ENCODE peak calls at places on chromosome 20, in seven cellular contexts. L is GM12864, F is H9, B is keratinocyte, I is PC-3, V is GM23338, T is progenitor cell of endocrine pancreas. R is an unnamed sample.

GRCh38 chr20:41329435-41330342 is 10.9 kb upstream of the LPIN3 start:
- DNase-seq in I (peak), B (peak), T (no peak), L (peak), F (no peak), V (no peak), R (no peak)

GRCh38 chr20:53040678-53041674 is 68.8 kb downstream of the TSHZ2 start:
- DNase-seq in B (no peak), V (no peak), T (no peak), L (no peak), F (no peak), I (no peak), R (no peak)

GRCh38 chr20:57392130-57392445 is 892 bp downstream of the RBM38 start:
- DNase-seq in T (no peak), B (no peak), L (no peak), F (no peak), I (no peak), V (no peak), R (no peak)

GRCh38 chr20:1423625-1424106 is 30.8 kb upstream of the FKBP1A start:
- DNase-seq in B (no peak), I (peak), V (peak), L (no peak), T (peak), F (peak), R (no peak)

GRCh38 chr20:58818585-58819285 is 32.0 kb downstream of the GNAS-AS1 start:
- DNase-seq in F (no peak), V (no peak), L (no peak), I (peak), B (peak), T (no peak), R (no peak)

GRCh38 chr20:44643596-44644383 is 7.7 kb downstream of the ADA start:
- DNase-seq in V (peak), F (peak), I (peak), L (no peak), T (no peak), B (peak), R (no peak)

GRCh38 chr20:20360464-20360863 is 7.4 kb upstream of the INSM1 start:
- DNase-seq in V (peak), T (peak), B (peak), L (peak), F (peak), I (peak), R (no peak)

GRCh38 chr20:914727-915498 is 1.2 kb downstream of the ANGPT4 start:
- DNase-seq in B (no peak), T (no peak), I (peak), L (no peak), V (no peak), F (no peak), R (no peak)

GRCh38 chr20:53664121-53664520 is 70.5 kb upstream of the ZNF217 start:
- DNase-seq in V (no peak), B (no peak), L (no peak), T (no peak), F (no peak), I (no peak), R (no peak)

GRCh38 chr20:21693322-21693721 is 12.1 kb upstream of the PAX1 start:
- DNase-seq in V (peak), B (no peak), F (peak), L (no peak), T (no peak), I (no peak), R (no peak)

GRCh38 chr20:63848003-63848911 is 13.0 kb upstream of the ABHD16B start:
- DNase-seq in T (no peak), F (peak), I (no peak), L (no peak), B (no peak), V (no peak), R (no peak)

GRCh38 chr20:62365814-62366369 is 1.2 kb downstream of the LAMA5 start:
- DNase-seq in I (peak), T (no peak), V (peak), B (no peak), F (peak), L (no peak), R (no peak)

GRCh38 chr20:57265649-57266250 is 691 bp downstream of the BMP7 start:
- DNase-seq in V (peak), B (no peak), T (peak), I (no peak), L (no peak), F (peak), R (no peak)

GRCh38 chr20:57461726-57462125 is 63.2 kb downstream of the CTCFL start:
- DNase-seq in T (no peak), V (no peak), B (no peak), I (no peak), F (no peak), L (no peak), R (no peak)

DNA sequence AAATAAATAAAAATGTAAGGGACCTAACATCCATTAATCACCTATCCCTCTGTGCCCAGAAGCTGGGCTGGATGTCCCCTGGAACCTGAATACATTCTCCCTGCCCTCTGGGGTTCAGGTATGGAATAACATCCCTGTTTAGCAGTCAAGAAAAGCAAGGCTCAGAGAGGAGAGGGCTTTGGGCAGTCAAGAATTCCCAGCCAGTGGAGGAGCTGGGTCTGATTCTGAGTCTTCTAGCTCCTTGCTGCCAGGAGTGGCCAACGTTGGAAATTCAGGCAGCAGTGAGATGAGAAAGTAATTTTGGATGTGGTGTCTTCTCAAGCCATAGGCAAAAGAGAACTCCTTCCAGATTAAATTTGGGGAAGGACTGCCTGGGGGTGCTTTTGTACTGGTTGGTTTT is 42.6 kb upstream of the ZNFX1 start:
- DNase-seq in V (peak), L (no peak), I (peak), B (no peak), F (peak), T (no peak), R (no peak)
- TF ChIP-seq CTCF in V (peak), L (peak), I (peak), B (peak), F (peak), T (peak), R (no peak)

DNA sequence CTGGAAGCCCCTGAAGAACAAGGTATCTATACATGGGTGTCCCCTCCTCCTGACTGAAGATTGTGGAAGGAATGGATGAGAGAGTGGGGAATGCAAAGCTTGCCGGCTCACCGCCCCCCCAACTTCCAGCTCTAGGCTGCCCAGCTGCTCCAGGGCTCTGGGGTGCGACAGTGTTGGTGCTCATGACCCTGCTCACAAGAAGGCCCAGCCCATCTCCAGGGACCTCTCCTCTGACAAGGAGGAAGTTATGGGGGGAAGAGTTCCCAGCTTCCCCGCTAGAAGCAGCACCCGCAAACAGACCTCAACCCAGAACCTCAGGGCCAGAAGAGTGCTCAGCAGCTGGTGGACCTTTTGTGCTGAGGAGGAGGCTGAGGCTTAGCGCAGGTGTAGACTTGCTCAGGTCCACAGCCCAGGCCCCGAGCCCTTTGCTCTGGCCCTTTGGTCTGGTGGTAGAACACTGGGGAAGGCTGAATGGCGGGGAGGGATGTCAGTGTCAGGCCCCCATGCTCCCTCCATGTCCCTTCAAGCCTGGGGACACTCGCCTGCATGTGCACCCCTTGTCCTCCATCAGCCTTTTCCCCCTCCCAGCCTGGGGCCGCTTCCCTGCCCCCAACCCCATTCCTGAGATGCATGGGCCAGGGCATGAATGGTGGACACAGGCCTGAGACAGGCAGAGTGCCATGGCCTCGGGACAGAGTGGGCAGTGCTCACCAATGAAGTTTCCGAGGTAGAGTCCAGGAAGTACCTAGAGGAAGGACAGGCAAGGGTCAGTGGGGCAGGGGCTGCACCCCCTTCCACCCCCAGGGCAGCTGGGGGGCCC is 1.3 kb downstream of the DUSP15 start:
- DNase-seq in V (no peak), T (no peak), I (no peak), F (no peak), L (no peak), B (no peak), R (no peak)
- TF ChIP-seq CTCF in V (no peak), T (no peak), I (no peak), F (no peak), L (no peak), B (no peak), R (no peak)

GRCh38 chr20:25985597-25985996 is 288.9 kb upstream of the ZNF337 start:
- DNase-seq in T (no peak), F (no peak), V (no peak), I (no peak), B (no peak), L (no peak), R (no peak)

GRCh38 chr20:25991051-25991755 is 294.6 kb upstream of the ZNF337 start:
- DNase-seq in F (no peak), B (no peak), T (no peak), I (no peak), L (no peak), V (no peak), R (no peak)

GRCh38 chr20:25984933-25985332 is 288.3 kb upstream of the ZNF337 start:
- DNase-seq in B (no peak), I (no peak), V (no peak), F (no peak), T (no peak), L (no peak), R (no peak)

GRCh38 chr20:25989196-25989595 is 292.5 kb upstream of the ZNF337 start:
- DNase-seq in F (no peak), V (no peak), B (no peak), I (no peak), L (no peak), T (no peak), R (no peak)

DNA sequence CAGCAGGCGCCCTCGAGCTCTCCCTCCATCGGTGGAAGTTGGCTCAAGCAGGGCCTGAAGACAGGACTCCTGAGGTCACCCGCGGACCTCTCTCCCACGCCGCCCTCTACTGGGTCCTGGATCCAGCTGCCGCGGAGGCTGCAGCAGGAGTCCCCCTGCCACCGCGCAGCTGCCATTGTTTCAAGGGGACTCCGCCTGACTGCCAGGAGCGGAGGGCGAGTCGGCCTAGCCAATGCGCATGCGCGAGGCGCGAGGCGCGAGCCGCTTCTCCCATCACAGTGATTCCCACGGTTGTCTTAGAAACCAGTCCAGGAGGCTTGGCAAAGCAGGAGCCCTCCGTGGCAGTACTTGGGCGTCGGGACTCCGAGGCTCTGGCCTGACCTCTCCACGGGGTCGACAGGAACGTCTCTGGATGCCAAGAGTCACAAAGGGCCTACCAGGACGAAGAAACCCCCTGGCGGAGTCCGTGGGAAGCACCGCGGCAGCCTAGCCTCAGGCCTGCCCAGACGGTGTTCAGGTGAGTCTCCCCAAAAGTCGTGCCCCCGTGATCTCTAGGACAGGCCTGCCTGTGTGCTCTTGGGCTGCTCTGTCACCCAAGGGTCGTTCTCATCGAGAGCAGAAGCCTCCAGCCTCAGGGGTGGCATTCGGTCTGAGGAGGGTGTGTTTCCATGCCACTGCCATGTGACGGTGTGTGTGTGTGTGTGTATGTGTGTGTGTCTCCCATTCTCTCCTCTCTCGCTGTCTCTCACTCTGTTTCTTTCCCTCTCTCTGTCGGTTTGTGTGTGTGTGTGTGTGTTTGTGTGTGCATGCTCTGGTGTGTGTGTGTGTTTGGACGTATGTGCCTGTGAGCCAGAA is 290.6 kb upstream of the ZNF337 start:
- DNase-seq in V (peak), I (no peak), F (peak), B (no peak), T (peak), L (no peak), R (no peak)
- TF ChIP-seq CTCF in V (peak), I (no peak), F (peak), B (peak), T (no peak), L (peak), R (no peak)

GRCh38 chr20:35326732-35327073 is 34.5 kb upstream of the FAM83C start:
- DNase-seq in V (no peak), T (no peak), L (no peak), F (no peak), B (no peak), I (no peak), R (no peak)

GRCh38 chr20:35326021-35326731 is 34.0 kb upstream of the FAM83C start:
- DNase-seq in T (no peak), L (no peak), B (no peak), I (no peak), F (no peak), V (no peak), R (no peak)

GRCh38 chr20:35328689-35329088 is 36.5 kb upstream of the FAM83C start:
- DNase-seq in F (no peak), B (no peak), T (no peak), V (no peak), I (no peak), L (no peak), R (no peak)

GRCh38 chr20:35328095-35328685 is 36.0 kb upstream of the FAM83C start:
- DNase-seq in T (no peak), L (no peak), V (no peak), B (no peak), F (no peak), I (no peak), R (no peak)

GRCh38 chr20:35327074-35327976 is 35.1 kb upstream of the FAM83C start:
- DNase-seq in T (no peak), F (no peak), L (no peak), V (no peak), I (peak), B (no peak), R (no peak)
- TF ChIP-seq CTCF in T (no peak), F (no peak), L (no peak), V (no peak), I (no peak), B (no peak), R (no peak)

DNA sequence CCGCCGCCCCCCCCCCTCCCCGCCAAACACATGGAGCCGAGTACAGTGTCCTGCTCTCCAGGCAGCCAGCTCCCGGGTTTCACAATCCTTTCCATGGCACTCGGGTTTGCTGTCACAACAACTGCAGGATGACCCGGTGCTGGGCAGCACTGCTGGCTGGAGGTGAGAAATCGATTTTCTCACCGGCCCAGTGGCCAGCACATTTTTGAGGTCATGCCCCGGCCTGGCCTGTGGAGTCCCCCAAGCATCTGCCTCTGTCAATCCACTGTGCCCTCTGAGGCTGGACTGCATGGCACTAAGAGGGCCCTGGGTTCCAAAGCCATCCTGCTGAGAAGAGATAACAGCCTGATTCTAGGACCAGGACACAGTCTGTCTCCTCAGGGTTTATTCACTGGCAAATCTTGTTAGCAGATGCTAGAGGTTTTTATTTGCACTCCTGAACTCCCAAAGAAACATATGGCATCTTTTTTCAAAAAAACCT is 129.5 kb downstream of the NFATC2 start:
- DNase-seq in T (no peak), B (no peak), V (no peak), L (no peak), I (no peak), F (no peak), R (no peak)
- TF ChIP-seq CTCF in T (no peak), B (no peak), V (no peak), L (no peak), I (no peak), F (no peak), R (no peak)